ENCODE peak calls at places on chromosomes 5 and 9, in six cellular contexts. F is cardiac muscle cell, Q is fibroblast of lung, G is mucosa of descending colon, B is heart left ventricle, U is sigmoid colon. V is an unnamed sample.

GRCh38 chr9:21684831-21685362 is 117.5 kb upstream of the MTAP start:
- DNase-seq in Q (peak), B (no peak), F (peak), G (no peak), U (no peak), V (peak)

GRCh38 chr5:1405121-1405520 is 40.1 kb downstream of the SLC6A3 start:
- DNase-seq in U (peak), Q (no peak), F (no peak), G (no peak), B (peak), V (no peak)

GRCh38 chr5:135541969-135542502 is 6.3 kb upstream of the NEUROG1 start:
- DNase-seq in F (no peak), Q (no peak), G (no peak), U (no peak), B (no peak), V (no peak)

GRCh38 chr9:99353408-99353807 is 131.3 kb downstream of the SEC61B start:
- DNase-seq in Q (peak), U (peak), B (no peak), F (peak), G (no peak), V (peak)

GRCh38 chr9:97906236-97906831 is 16.0 kb downstream of the TRMO start:
- DNase-seq in G (no peak), B (no peak), U (peak), F (peak), Q (peak), V (peak)

GRCh38 chr9:114035845-114036785 is 42.0 kb downstream of the AMBP start:
- DNase-seq in B (peak), Q (no peak), U (peak), G (no peak), F (no peak), V (no peak)

GRCh38 chr5:172806897-172807672 is 27.0 kb upstream of the ERGIC1 start:
- DNase-seq in G (peak), U (peak), F (peak), Q (peak), B (peak), V (peak)

GRCh38 chr5:108238936-108239887 is 142.7 kb downstream of the FBXL17 start:
- DNase-seq in B (no peak), G (no peak), Q (peak), F (peak), U (no peak), V (peak)

GRCh38 chr9:27534658-27535209 is 5.1 kb upstream of the MOB3B start:
- DNase-seq in B (no peak), Q (no peak), U (no peak), G (no peak), F (no peak), V (no peak)

GRCh38 chr9:127936347-127936852 is 1.3 kb downstream of the DPM2 start:
- DNase-seq in F (no peak), G (no peak), B (no peak), Q (no peak), U (no peak), V (no peak)
- H3K4me3 ChIP-seq in F (peak), G (no peak), B (no peak), Q (peak), U (no peak), V (peak)

GRCh38 chr5:77065256-77065655 is 21.8 kb downstream of the ZBED3 start:
- DNase-seq in G (no peak), U (no peak), Q (no peak), B (no peak), F (no peak), V (no peak)

GRCh38 chr5:77066191-77066590 is 20.9 kb downstream of the ZBED3 start:
- DNase-seq in G (no peak), U (no peak), B (no peak), F (no peak), Q (no peak), V (no peak)

GRCh38 chr5:77066823-77067442 is 20.2 kb downstream of the ZBED3 start:
- DNase-seq in U (no peak), F (peak), Q (peak), B (no peak), G (no peak), V (peak)

GRCh38 chr5:77064040-77064439 is 23.0 kb downstream of the ZBED3 start:
- DNase-seq in F (no peak), B (no peak), Q (no peak), U (no peak), G (no peak), V (no peak)
- TF ChIP-seq CTCF in F (no peak), B (no peak), Q (no peak), U (no peak), G (no peak), V (no peak)

GRCh38 chr9:128242124-128242523 is 33.7 kb downstream of the GOLGA2 start:
- DNase-seq in F (no peak), Q (no peak), B (no peak), U (no peak), G (no peak), V (no peak)

GRCh38 chr9:128244443-128245226 is 31.2 kb downstream of the GOLGA2 start:
- DNase-seq in F (peak), U (peak), Q (peak), G (peak), B (peak), V (peak)

GRCh38 chr9:128242828-128243485 is 32.9 kb downstream of the GOLGA2 start:
- DNase-seq in B (no peak), G (no peak), Q (no peak), F (peak), U (peak), V (peak)

GRCh38 chr9:128245293-128246151 is 30.3 kb downstream of the GOLGA2 start:
- DNase-seq in F (peak), U (peak), Q (peak), G (no peak), B (peak), V (peak)

GRCh38 chr9:128243486-128244415 is 32.1 kb downstream of the GOLGA2 start:
- DNase-seq in U (peak), G (no peak), B (no peak), Q (peak), F (peak), V (peak)
- H3K4me3 ChIP-seq in U (peak), G (no peak), B (peak), Q (peak), F (no peak), V (peak)

GRCh38 chr5:176180781-176181180 is 57.4 kb upstream of the SIMC1 start:
- DNase-seq in F (no peak), B (no peak), G (no peak), Q (no peak), U (no peak), V (no peak)

GRCh38 chr5:176176231-176176630 is 62.0 kb upstream of the SIMC1 start:
- DNase-seq in B (no peak), G (no peak), F (no peak), U (no peak), Q (no peak), V (no peak)

GRCh38 chr5:176180339-176180738 is 57.9 kb upstream of the SIMC1 start:
- DNase-seq in F (no peak), G (no peak), B (no peak), U (no peak), Q (peak), V (peak)

GRCh38 chr5:176181271-176181855 is 56.9 kb upstream of the SIMC1 start:
- DNase-seq in B (no peak), F (no peak), Q (no peak), U (no peak), G (no peak), V (no peak)

GRCh38 chr5:176178789-176179188 is 59.4 kb upstream of the SIMC1 start:
- DNase-seq in U (no peak), Q (no peak), G (no peak), F (no peak), B (no peak), V (no peak)
- TF ChIP-seq CTCF in U (no peak), Q (no peak), G (no peak), F (no peak), B (no peak), V (no peak)

GRCh38 chr9:78393932-78394331 is 97.0 kb downstream of the PSAT1 start:
- DNase-seq in B (no peak), U (no peak), F (no peak), Q (no peak), G (no peak), V (no peak)

GRCh38 chr9:78396087-78396486 is 99.2 kb downstream of the PSAT1 start:
- DNase-seq in F (no peak), U (no peak), B (no peak), G (no peak), Q (no peak), V (no peak)

GRCh38 chr9:78399153-78399552 is 102.2 kb downstream of the PSAT1 start:
- DNase-seq in Q (no peak), G (no peak), B (no peak), U (no peak), F (no peak), V (no peak)

GRCh38 chr9:78397045-78397843 is 100.3 kb downstream of the PSAT1 start:
- DNase-seq in Q (peak), U (no peak), G (no peak), B (no peak), F (no peak), V (no peak)

DNA sequence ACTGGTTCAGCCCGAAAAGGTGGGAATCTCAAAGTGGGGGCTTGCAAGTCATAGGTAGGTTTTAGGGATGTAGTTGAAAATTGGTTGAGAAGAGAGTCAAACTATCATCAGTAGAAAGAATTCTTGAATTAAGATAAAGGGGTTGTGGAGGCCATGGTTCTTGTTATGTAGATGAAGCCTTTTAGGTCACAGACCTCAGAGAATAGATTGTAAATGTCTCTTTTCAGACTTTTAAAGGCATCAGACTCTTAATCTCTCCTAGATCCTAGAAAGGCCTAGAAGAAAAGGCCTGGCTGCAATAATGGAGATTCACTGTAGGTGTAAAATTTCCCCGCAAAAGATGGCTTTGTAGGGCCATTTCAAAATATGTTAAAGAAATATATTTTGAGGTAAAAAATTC is 96.4 kb downstream of the PSAT1 start:
- DNase-seq in G (no peak), U (no peak), F (no peak), Q (no peak), B (no peak), V (no peak)
- H3K4me3 ChIP-seq in G (no peak), U (no peak), F (no peak), Q (no peak), B (no peak), V (no peak)